ENCODE peak calls at places on chromosomes 4 and X, in eight cellular contexts. One of them, this sample, is unnamed.

GRCh38 chrX:118513120-118513899 is 17.7 kb downstream of the DOCK11 start:
- DNase-seq in astrocyte of the spinal cord: no peak
- DNase-seq in IMR-90: no peak
- DNase-seq in esophagus squamous epithelium: no peak
- DNase-seq in PC-9: no peak
- DNase-seq in tibial artery: no peak
- DNase-seq in right atrium auricular region: no peak
- DNase-seq in OCI-LY7: no peak
- DNase-seq in this sample: no peak

GRCh38 chr4:139808381-139809206 is 143.0 kb downstream of the MGST2 start:
- DNase-seq in IMR-90: peak
- DNase-seq in astrocyte of the spinal cord: no peak
- DNase-seq in tibial artery: no peak
- DNase-seq in esophagus squamous epithelium: no peak
- DNase-seq in right atrium auricular region: no peak
- DNase-seq in PC-9: no peak
- DNase-seq in OCI-LY7: no peak
- DNase-seq in this sample: no peak

GRCh38 chrX:19975862-19976261 is 15.0 kb downstream of the BCLAF3 start:
- DNase-seq in IMR-90: no peak
- DNase-seq in esophagus squamous epithelium: no peak
- DNase-seq in OCI-LY7: no peak
- DNase-seq in PC-9: no peak
- DNase-seq in tibial artery: no peak
- DNase-seq in astrocyte of the spinal cord: no peak
- DNase-seq in right atrium auricular region: no peak
- DNase-seq in this sample: no peak

GRCh38 chr4:99301376-99302164 is 10.8 kb upstream of the ADH1A start:
- DNase-seq in esophagus squamous epithelium: no peak
- DNase-seq in tibial artery: no peak
- DNase-seq in OCI-LY7: no peak
- DNase-seq in right atrium auricular region: no peak
- DNase-seq in astrocyte of the spinal cord: peak
- DNase-seq in PC-9: no peak
- DNase-seq in IMR-90: peak
- DNase-seq in this sample: no peak

GRCh38 chr4:54843946-54844345 is 186.2 kb downstream of the KIT start:
- DNase-seq in IMR-90: no peak
- DNase-seq in esophagus squamous epithelium: no peak
- DNase-seq in PC-9: no peak
- DNase-seq in tibial artery: no peak
- DNase-seq in OCI-LY7: no peak
- DNase-seq in right atrium auricular region: no peak
- DNase-seq in astrocyte of the spinal cord: no peak
- DNase-seq in this sample: no peak

GRCh38 chr4:61210186-61210939 is 10.2 kb downstream of the ADGRL3 start:
- DNase-seq in esophagus squamous epithelium: no peak
- DNase-seq in astrocyte of the spinal cord: no peak
- DNase-seq in IMR-90: no peak
- DNase-seq in PC-9: no peak
- DNase-seq in OCI-LY7: no peak
- DNase-seq in right atrium auricular region: no peak
- DNase-seq in tibial artery: no peak
- DNase-seq in this sample: no peak

GRCh38 chr4:79249879-79250503 is 75.9 kb downstream of the NAA11 start:
- DNase-seq in right atrium auricular region: no peak
- DNase-seq in IMR-90: no peak
- DNase-seq in tibial artery: no peak
- DNase-seq in esophagus squamous epithelium: no peak
- DNase-seq in OCI-LY7: no peak
- DNase-seq in astrocyte of the spinal cord: no peak
- DNase-seq in PC-9: no peak
- DNase-seq in this sample: no peak

GRCh38 chrX:130165181-130165702 is 399 bp downstream of the AIFM1 start:
- DNase-seq in OCI-LY7: no peak
- DNase-seq in IMR-90: no peak
- DNase-seq in esophagus squamous epithelium: no peak
- DNase-seq in astrocyte of the spinal cord: no peak
- DNase-seq in right atrium auricular region: peak
- DNase-seq in PC-9: no peak
- DNase-seq in tibial artery: peak
- DNase-seq in this sample: no peak

GRCh38 chrX:28391528-28391927 is 195.7 kb upstream of the IL1RAPL1 start:
- DNase-seq in OCI-LY7: no peak
- DNase-seq in right atrium auricular region: no peak
- DNase-seq in IMR-90: no peak
- DNase-seq in esophagus squamous epithelium: no peak
- DNase-seq in PC-9: no peak
- DNase-seq in astrocyte of the spinal cord: peak
- DNase-seq in tibial artery: no peak
- DNase-seq in this sample: no peak

GRCh38 chr4:176333076-176333475 is 13.3 kb downstream of the SPCS3 start:
- DNase-seq in PC-9: no peak
- DNase-seq in IMR-90: peak
- DNase-seq in tibial artery: no peak
- DNase-seq in right atrium auricular region: no peak
- DNase-seq in esophagus squamous epithelium: no peak
- DNase-seq in astrocyte of the spinal cord: peak
- DNase-seq in OCI-LY7: no peak
- DNase-seq in this sample: no peak

GRCh38 chr4:97643179-97643578 is 500.1 kb downstream of the STPG2 start:
- DNase-seq in right atrium auricular region: no peak
- DNase-seq in OCI-LY7: no peak
- DNase-seq in astrocyte of the spinal cord: no peak
- DNase-seq in IMR-90: no peak
- DNase-seq in tibial artery: no peak
- DNase-seq in esophagus squamous epithelium: no peak
- DNase-seq in PC-9: no peak
- DNase-seq in this sample: no peak

GRCh38 chr4:76696109-76696508 is 201.8 kb downstream of the SOWAHB start:
- DNase-seq in OCI-LY7: no peak
- DNase-seq in PC-9: no peak
- DNase-seq in tibial artery: no peak
- DNase-seq in right atrium auricular region: no peak
- DNase-seq in esophagus squamous epithelium: no peak
- DNase-seq in IMR-90: peak
- DNase-seq in astrocyte of the spinal cord: peak
- DNase-seq in this sample: no peak

GRCh38 chr4:58587856-58588255 is 1477.7 kb upstream of the IGFBP7 start:
- DNase-seq in astrocyte of the spinal cord: no peak
- DNase-seq in IMR-90: no peak
- DNase-seq in right atrium auricular region: no peak
- DNase-seq in PC-9: no peak
- DNase-seq in OCI-LY7: no peak
- DNase-seq in esophagus squamous epithelium: no peak
- DNase-seq in tibial artery: no peak
- DNase-seq in this sample: no peak

GRCh38 chr4:38210396-38211114 is 250.4 kb downstream of the PTTG2 start:
- DNase-seq in right atrium auricular region: no peak
- DNase-seq in esophagus squamous epithelium: no peak
- DNase-seq in IMR-90: no peak
- DNase-seq in astrocyte of the spinal cord: peak
- DNase-seq in tibial artery: no peak
- DNase-seq in PC-9: no peak
- DNase-seq in OCI-LY7: no peak
- DNase-seq in this sample: no peak

GRCh38 chr4:26520728-26521442 is 30.6 kb upstream of the CCKAR start:
- DNase-seq in esophagus squamous epithelium: no peak
- DNase-seq in OCI-LY7: no peak
- DNase-seq in PC-9: no peak
- DNase-seq in tibial artery: no peak
- DNase-seq in right atrium auricular region: no peak
- DNase-seq in astrocyte of the spinal cord: no peak
- DNase-seq in IMR-90: peak
- DNase-seq in this sample: no peak

GRCh38 chrX:4909245-4909830 is 1195.9 kb upstream of the PRKX start:
- DNase-seq in tibial artery: no peak
- DNase-seq in PC-9: no peak
- DNase-seq in right atrium auricular region: no peak
- DNase-seq in esophagus squamous epithelium: no peak
- DNase-seq in astrocyte of the spinal cord: no peak
- DNase-seq in IMR-90: no peak
- DNase-seq in OCI-LY7: no peak
- DNase-seq in this sample: no peak

GRCh38 chrX:12890467-12890866 is 16.0 kb upstream of the TLR8 start:
- DNase-seq in esophagus squamous epithelium: no peak
- DNase-seq in OCI-LY7: peak
- DNase-seq in right atrium auricular region: no peak
- DNase-seq in PC-9: no peak
- DNase-seq in tibial artery: no peak
- DNase-seq in IMR-90: no peak
- DNase-seq in astrocyte of the spinal cord: no peak
- DNase-seq in this sample: peak

GRCh38 chr4:78669453-78669852 is 106.7 kb upstream of the BMP2K start:
- DNase-seq in OCI-LY7: peak
- DNase-seq in PC-9: no peak
- DNase-seq in esophagus squamous epithelium: no peak
- DNase-seq in tibial artery: no peak
- DNase-seq in astrocyte of the spinal cord: no peak
- DNase-seq in IMR-90: no peak
- DNase-seq in right atrium auricular region: no peak
- DNase-seq in this sample: no peak

GRCh38 chr4:102501635-102502382 is 650 bp downstream of the NFKB1 start:
- DNase-seq in PC-9: peak
- DNase-seq in tibial artery: peak
- DNase-seq in IMR-90: peak
- DNase-seq in astrocyte of the spinal cord: peak
- DNase-seq in right atrium auricular region: peak
- DNase-seq in esophagus squamous epithelium: peak
- DNase-seq in OCI-LY7: peak
- DNase-seq in this sample: peak

GRCh38 chr4:3270141-3270611 is 21.2 kb downstream of the MSANTD1 start:
- DNase-seq in OCI-LY7: no peak
- DNase-seq in tibial artery: peak
- DNase-seq in IMR-90: no peak
- DNase-seq in PC-9: no peak
- DNase-seq in right atrium auricular region: no peak
- DNase-seq in astrocyte of the spinal cord: no peak
- DNase-seq in esophagus squamous epithelium: no peak
- DNase-seq in this sample: no peak

GRCh38 chr4:7663075-7663541 is 228.4 kb upstream of the PSAPL1 start:
- DNase-seq in PC-9: no peak
- DNase-seq in tibial artery: no peak
- DNase-seq in IMR-90: no peak
- DNase-seq in right atrium auricular region: no peak
- DNase-seq in esophagus squamous epithelium: no peak
- DNase-seq in OCI-LY7: no peak
- DNase-seq in astrocyte of the spinal cord: no peak
- DNase-seq in this sample: no peak

GRCh38 chrX:8748855-8749254 is 16.9 kb upstream of the ANOS1 start:
- DNase-seq in IMR-90: peak
- DNase-seq in right atrium auricular region: no peak
- DNase-seq in OCI-LY7: peak
- DNase-seq in astrocyte of the spinal cord: peak
- DNase-seq in tibial artery: no peak
- DNase-seq in esophagus squamous epithelium: no peak
- DNase-seq in PC-9: no peak
- DNase-seq in this sample: peak
- TF ChIP-seq CTCF in IMR-90: peak
- TF ChIP-seq CTCF in right atrium auricular region: no peak
- TF ChIP-seq CTCF in OCI-LY7: peak
- TF ChIP-seq CTCF in astrocyte of the spinal cord: peak
- TF ChIP-seq CTCF in tibial artery: peak
- TF ChIP-seq CTCF in esophagus squamous epithelium: peak
- TF ChIP-seq CTCF in PC-9: peak
- TF ChIP-seq CTCF in this sample: peak

GRCh38 chr4:11768251-11768972 is 339.7 kb upstream of the HS3ST1 start:
- DNase-seq in PC-9: no peak
- DNase-seq in esophagus squamous epithelium: no peak
- DNase-seq in OCI-LY7: no peak
- DNase-seq in astrocyte of the spinal cord: no peak
- DNase-seq in IMR-90: no peak
- DNase-seq in right atrium auricular region: no peak
- DNase-seq in tibial artery: no peak
- DNase-seq in this sample: no peak

GRCh38 chr4:11769425-11769824 is 340.7 kb upstream of the HS3ST1 start:
- DNase-seq in tibial artery: peak
- DNase-seq in astrocyte of the spinal cord: no peak
- DNase-seq in OCI-LY7: no peak
- DNase-seq in IMR-90: peak
- DNase-seq in esophagus squamous epithelium: no peak
- DNase-seq in PC-9: no peak
- DNase-seq in right atrium auricular region: peak
- DNase-seq in this sample: no peak

GRCh38 chr4:11765849-11766453 is 337.3 kb upstream of the HS3ST1 start:
- DNase-seq in right atrium auricular region: no peak
- DNase-seq in astrocyte of the spinal cord: peak
- DNase-seq in OCI-LY7: peak
- DNase-seq in IMR-90: peak
- DNase-seq in tibial artery: no peak
- DNase-seq in PC-9: peak
- DNase-seq in esophagus squamous epithelium: no peak
- DNase-seq in this sample: peak
- TF ChIP-seq CTCF in right atrium auricular region: peak
- TF ChIP-seq CTCF in astrocyte of the spinal cord: peak
- TF ChIP-seq CTCF in OCI-LY7: peak
- TF ChIP-seq CTCF in IMR-90: peak
- TF ChIP-seq CTCF in tibial artery: peak
- TF ChIP-seq CTCF in PC-9: peak
- TF ChIP-seq CTCF in esophagus squamous epithelium: peak
- TF ChIP-seq CTCF in this sample: peak

GRCh38 chr4:182818926-182819730 is 98.1 kb downstream of the DCTD start:
- DNase-seq in tibial artery: no peak
- DNase-seq in astrocyte of the spinal cord: no peak
- DNase-seq in IMR-90: no peak
- DNase-seq in PC-9: no peak
- DNase-seq in OCI-LY7: no peak
- DNase-seq in esophagus squamous epithelium: no peak
- DNase-seq in right atrium auricular region: no peak
- DNase-seq in this sample: no peak
- TF ChIP-seq CTCF in tibial artery: no peak
- TF ChIP-seq CTCF in astrocyte of the spinal cord: no peak
- TF ChIP-seq CTCF in IMR-90: no peak
- TF ChIP-seq CTCF in PC-9: no peak
- TF ChIP-seq CTCF in OCI-LY7: no peak
- TF ChIP-seq CTCF in esophagus squamous epithelium: no peak
- TF ChIP-seq CTCF in right atrium auricular region: no peak
- TF ChIP-seq CTCF in this sample: no peak

DNA sequence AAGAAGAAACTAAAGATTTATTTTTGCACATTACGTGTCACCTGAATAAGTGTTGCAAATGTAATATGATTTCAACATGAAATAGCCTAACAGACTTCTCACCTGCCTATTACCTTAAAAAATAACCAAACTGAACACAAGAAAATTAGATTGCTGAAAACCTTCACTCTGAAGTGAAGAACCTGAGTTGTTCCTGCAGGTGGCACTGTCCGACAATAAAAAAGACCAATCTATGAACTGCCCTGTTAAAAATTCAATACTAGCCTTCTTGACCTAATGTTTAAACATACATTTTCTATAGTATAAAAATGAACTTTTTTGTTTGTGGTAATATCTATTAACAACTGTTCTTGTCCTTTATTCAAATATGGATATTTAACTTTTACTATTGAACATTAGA is 69.2 kb upstream of the PNPLA4 start:
- DNase-seq in esophagus squamous epithelium: no peak
- DNase-seq in astrocyte of the spinal cord: peak
- DNase-seq in IMR-90: peak
- DNase-seq in tibial artery: no peak
- DNase-seq in PC-9: peak
- DNase-seq in right atrium auricular region: no peak
- DNase-seq in OCI-LY7: peak
- DNase-seq in this sample: peak
- TF ChIP-seq CTCF in esophagus squamous epithelium: peak
- TF ChIP-seq CTCF in astrocyte of the spinal cord: peak
- TF ChIP-seq CTCF in IMR-90: peak
- TF ChIP-seq CTCF in tibial artery: peak
- TF ChIP-seq CTCF in PC-9: peak
- TF ChIP-seq CTCF in right atrium auricular region: no peak
- TF ChIP-seq CTCF in OCI-LY7: peak
- TF ChIP-seq CTCF in this sample: peak

This sample was measured in GM10248.